ENCODE peak calls at places on chromosomes 11 and 22, in six cellular contexts. One of them, this sample, is unnamed.

GRCh38 chr22:32796865-32797573 is 4.5 kb upstream of the TIMP3 start:
- DNase-seq in K562: peak
- DNase-seq in GM12891: peak
- DNase-seq in HepG2: peak
- DNase-seq in GM12878: no peak
- DNase-seq in H1: no peak
- DNase-seq in this sample: peak

GRCh38 chr11:126332221-126332711 is 23.2 kb upstream of the ST3GAL4 start:
- DNase-seq in K562: no peak
- DNase-seq in GM12891: no peak
- DNase-seq in HepG2: no peak
- DNase-seq in GM12878: no peak
- DNase-seq in H1: no peak
- DNase-seq in this sample: no peak

GRCh38 chr11:43515090-43515489 is 156.4 kb downstream of the TTC17 start:
- DNase-seq in K562: peak
- DNase-seq in GM12891: no peak
- DNase-seq in HepG2: peak
- DNase-seq in GM12878: no peak
- DNase-seq in H1: no peak
- DNase-seq in this sample: no peak

GRCh38 chr11:71568707-71569349 is 3.5 kb downstream of the KRTAP5-10 start:
- DNase-seq in K562: no peak
- DNase-seq in GM12891: no peak
- DNase-seq in HepG2: no peak
- DNase-seq in GM12878: no peak
- DNase-seq in H1: no peak
- DNase-seq in this sample: no peak

GRCh38 chr22:42344391-42344861 is 74.0 kb upstream of the TCF20 start:
- DNase-seq in K562: no peak
- DNase-seq in GM12891: no peak
- DNase-seq in HepG2: no peak
- DNase-seq in GM12878: no peak
- DNase-seq in H1: no peak
- DNase-seq in this sample: no peak

GRCh38 chr11:12249590-12250260 is 127.6 kb upstream of the PARVA start:
- DNase-seq in K562: no peak
- DNase-seq in GM12891: no peak
- DNase-seq in HepG2: no peak
- DNase-seq in GM12878: no peak
- DNase-seq in H1: no peak
- DNase-seq in this sample: no peak

GRCh38 chr22:31857247-31857646 is 87.1 kb upstream of the YWHAH start:
- DNase-seq in K562: peak
- DNase-seq in GM12891: no peak
- DNase-seq in HepG2: no peak
- DNase-seq in GM12878: no peak
- DNase-seq in H1: peak
- DNase-seq in this sample: no peak

GRCh38 chr11:123202155-123202714 is 7.2 kb upstream of the CLMP start:
- DNase-seq in K562: no peak
- DNase-seq in GM12891: no peak
- DNase-seq in HepG2: no peak
- DNase-seq in GM12878: no peak
- DNase-seq in H1: no peak
- DNase-seq in this sample: no peak

GRCh38 chr11:56910785-56911184 is 77.9 kb upstream of the OR5AK2 start:
- DNase-seq in K562: no peak
- DNase-seq in GM12891: no peak
- DNase-seq in HepG2: no peak
- DNase-seq in GM12878: no peak
- DNase-seq in H1: no peak
- DNase-seq in this sample: no peak

GRCh38 chr11:85634747-85635146 is 6.4 kb downstream of the TMEM126B start:
- DNase-seq in K562: no peak
- DNase-seq in GM12891: no peak
- DNase-seq in HepG2: peak
- DNase-seq in GM12878: no peak
- DNase-seq in H1: no peak
- DNase-seq in this sample: no peak

GRCh38 chr11:109972181-109972715 is 120.9 kb upstream of the ZC3H12C start:
- DNase-seq in K562: no peak
- DNase-seq in GM12891: no peak
- DNase-seq in HepG2: no peak
- DNase-seq in GM12878: peak
- DNase-seq in H1: no peak
- DNase-seq in this sample: no peak

GRCh38 chr11:13462311-13462927 is 603 bp downstream of the BTBD10 start:
- DNase-seq in K562: peak
- DNase-seq in GM12891: no peak
- DNase-seq in HepG2: peak
- DNase-seq in GM12878: no peak
- DNase-seq in H1: no peak
- DNase-seq in this sample: no peak

GRCh38 chr11:36376888-36377758 is 81.0 kb downstream of the PRR5L start:
- DNase-seq in K562: no peak
- DNase-seq in GM12891: no peak
- DNase-seq in HepG2: no peak
- DNase-seq in GM12878: no peak
- DNase-seq in H1: peak
- DNase-seq in this sample: peak

GRCh38 chr22:49601614-49602321 is 225.9 kb downstream of the BRD1 start:
- DNase-seq in K562: no peak
- DNase-seq in GM12891: no peak
- DNase-seq in HepG2: no peak
- DNase-seq in GM12878: no peak
- DNase-seq in H1: no peak
- DNase-seq in this sample: no peak

GRCh38 chr11:83159901-83160865 is 3.3 kb downstream of the PCF11 start:
- DNase-seq in K562: no peak
- DNase-seq in GM12891: no peak
- DNase-seq in HepG2: no peak
- DNase-seq in GM12878: no peak
- DNase-seq in H1: no peak
- DNase-seq in this sample: no peak

GRCh38 chr11:34013893-34014571 is 37.5 kb upstream of the CAPRIN1 start:
- DNase-seq in K562: no peak
- DNase-seq in GM12891: no peak
- DNase-seq in HepG2: no peak
- DNase-seq in GM12878: no peak
- DNase-seq in H1: no peak
- DNase-seq in this sample: no peak

GRCh38 chr11:77140231-77140959 is 12.3 kb downstream of the MYO7A start:
- DNase-seq in K562: no peak
- DNase-seq in GM12891: no peak
- DNase-seq in HepG2: no peak
- DNase-seq in GM12878: no peak
- DNase-seq in H1: peak
- DNase-seq in this sample: no peak

GRCh38 chr11:104819603-104820002 is 78.7 kb downstream of the CASP12 start:
- DNase-seq in K562: no peak
- DNase-seq in GM12891: no peak
- DNase-seq in HepG2: no peak
- DNase-seq in GM12878: no peak
- DNase-seq in H1: no peak
- DNase-seq in this sample: no peak

GRCh38 chr11:45148276-45148675 is 1.8 kb downstream of the PRDM11 start:
- DNase-seq in K562: no peak
- DNase-seq in GM12891: no peak
- DNase-seq in HepG2: no peak
- DNase-seq in GM12878: no peak
- DNase-seq in H1: no peak
- DNase-seq in this sample: no peak

GRCh38 chr22:21962655-21962949 is 10.0 kb upstream of the PPM1F start:
- DNase-seq in K562: no peak
- DNase-seq in GM12891: no peak
- DNase-seq in HepG2: no peak
- DNase-seq in GM12878: no peak
- DNase-seq in H1: no peak
- DNase-seq in this sample: no peak

GRCh38 chr22:21961127-21961867 is 8.6 kb upstream of the PPM1F start:
- DNase-seq in K562: no peak
- DNase-seq in GM12891: no peak
- DNase-seq in HepG2: no peak
- DNase-seq in GM12878: no peak
- DNase-seq in H1: no peak
- DNase-seq in this sample: no peak

GRCh38 chr22:21963286-21963685 is 10.6 kb upstream of the PPM1F start:
- DNase-seq in K562: no peak
- DNase-seq in GM12891: no peak
- DNase-seq in HepG2: no peak
- DNase-seq in GM12878: no peak
- DNase-seq in H1: no peak
- DNase-seq in this sample: no peak

GRCh38 chr22:21960200-21961126 is 7.8 kb upstream of the PPM1F start:
- DNase-seq in K562: no peak
- DNase-seq in GM12891: no peak
- DNase-seq in HepG2: no peak
- DNase-seq in GM12878: no peak
- DNase-seq in H1: no peak
- DNase-seq in this sample: no peak

DNA sequence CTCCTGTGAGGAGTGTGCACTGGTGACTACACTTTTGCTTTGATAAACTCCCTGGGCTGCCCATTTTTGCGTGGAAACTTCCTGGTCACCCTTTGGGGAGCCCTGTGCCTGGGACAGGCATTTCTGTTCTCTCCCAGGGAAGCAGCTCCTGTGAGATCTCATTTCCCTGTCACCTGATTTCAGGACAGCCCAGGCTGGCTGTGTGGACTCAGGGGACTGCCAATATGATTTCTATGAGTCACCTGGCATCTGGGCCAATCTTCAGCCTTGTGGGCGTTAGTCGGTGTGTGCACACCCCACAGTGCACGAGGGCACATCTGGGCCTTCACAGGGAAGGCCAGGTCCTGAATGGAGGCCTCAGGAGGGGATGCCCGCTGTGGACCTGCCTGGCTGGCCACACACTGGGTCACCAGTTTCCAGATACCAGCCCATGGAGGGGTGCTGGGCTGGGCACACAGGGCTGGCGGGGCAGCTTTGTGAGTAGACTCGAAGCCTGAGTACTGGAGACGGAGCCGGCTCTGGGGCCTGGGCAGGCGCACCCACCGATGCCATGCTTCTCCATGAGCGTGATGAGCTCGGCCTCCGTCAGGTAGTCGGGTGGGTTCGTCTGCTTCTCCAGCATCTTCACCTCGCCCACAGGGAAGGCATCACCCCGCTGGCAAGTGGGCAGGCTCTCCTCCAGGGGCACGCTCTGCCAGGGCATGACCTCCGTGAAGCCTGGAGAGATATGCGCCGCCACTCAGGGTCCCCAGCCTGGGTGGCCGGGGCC is 9.4 kb upstream of the PPM1F start:
- DNase-seq in K562: no peak
- DNase-seq in GM12891: no peak
- DNase-seq in HepG2: no peak
- DNase-seq in GM12878: no peak
- DNase-seq in H1: no peak
- DNase-seq in this sample: no peak
- TF ChIP-seq TAF1 in K562: no peak
- TF ChIP-seq TAF1 in GM12891: no peak
- TF ChIP-seq TAF1 in HepG2: no peak
- TF ChIP-seq TAF1 in GM12878: no peak
- TF ChIP-seq TAF1 in H1: no peak
- TF ChIP-seq TAF1 in this sample: no peak

GRCh38 chr11:118607401-118608267 is at the start of gene PHLDB1:
- DNase-seq in K562: peak
- DNase-seq in GM12891: no peak
- DNase-seq in HepG2: peak
- DNase-seq in GM12878: no peak
- DNase-seq in H1: no peak
- DNase-seq in this sample: no peak

GRCh38 chr11:118606844-118607228 is 579 bp upstream of the PHLDB1 start:
- DNase-seq in K562: no peak
- DNase-seq in GM12891: no peak
- DNase-seq in HepG2: no peak
- DNase-seq in GM12878: no peak
- DNase-seq in H1: no peak
- DNase-seq in this sample: no peak

GRCh38 chr11:118606157-118606843 is 1.1 kb upstream of the PHLDB1 start:
- DNase-seq in K562: no peak
- DNase-seq in GM12891: no peak
- DNase-seq in HepG2: no peak
- DNase-seq in GM12878: no peak
- DNase-seq in H1: no peak
- DNase-seq in this sample: no peak

GRCh38 chr11:118604566-118604965 is 2.8 kb upstream of the PHLDB1 start:
- DNase-seq in K562: peak
- DNase-seq in GM12891: no peak
- DNase-seq in HepG2: no peak
- DNase-seq in GM12878: no peak
- DNase-seq in H1: no peak
- DNase-seq in this sample: no peak

DNA sequence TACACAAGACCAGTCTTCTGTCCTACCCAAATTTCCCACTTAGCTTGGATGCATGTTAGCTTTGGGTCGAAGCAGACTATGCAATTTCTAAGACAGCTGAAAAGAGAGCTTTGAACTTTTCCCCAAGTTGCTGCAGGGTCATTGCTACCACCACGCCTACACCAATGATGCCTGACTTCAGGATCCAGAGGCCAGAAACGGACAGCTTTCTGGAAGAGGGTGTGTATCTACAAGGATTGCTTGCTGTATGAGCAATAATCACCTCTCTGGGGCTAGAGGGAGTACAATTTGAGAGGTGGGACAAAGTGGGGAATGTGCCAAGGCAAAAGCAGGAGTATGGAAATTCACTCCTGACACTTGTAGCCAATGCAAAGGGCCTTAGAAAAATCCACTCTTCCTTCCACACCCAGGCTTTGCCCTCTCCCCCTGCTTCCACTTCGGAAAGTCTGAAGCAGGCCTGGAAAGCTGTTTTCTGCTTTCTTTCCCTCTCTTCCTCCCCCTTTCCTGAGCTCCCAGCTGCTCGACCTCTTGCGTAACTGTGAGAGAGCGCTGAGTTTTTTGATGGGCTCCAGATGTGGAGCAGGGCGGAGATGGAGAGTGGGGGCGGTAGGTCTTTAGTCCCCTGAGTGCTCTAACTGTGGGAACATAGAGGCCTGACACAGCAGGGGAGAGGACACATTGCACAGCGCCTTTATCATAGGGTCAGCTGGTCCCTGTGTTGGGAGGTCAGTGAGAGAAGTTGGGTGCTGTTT is 2.1 kb upstream of the PHLDB1 start:
- DNase-seq in K562: peak
- DNase-seq in GM12891: no peak
- DNase-seq in HepG2: peak
- DNase-seq in GM12878: no peak
- DNase-seq in H1: no peak
- DNase-seq in this sample: no peak
- TF ChIP-seq POLR2A in K562: no peak
- TF ChIP-seq POLR2A in GM12891: no peak
- TF ChIP-seq POLR2A in HepG2: no peak
- TF ChIP-seq POLR2A in GM12878: no peak
- TF ChIP-seq POLR2A in H1: no peak
- TF ChIP-seq POLR2A in this sample: no peak

GRCh38 chr11:356610-357009 is 12.7 kb upstream of the B4GALNT4 start:
- DNase-seq in K562: no peak
- DNase-seq in GM12891: no peak
- DNase-seq in HepG2: no peak
- DNase-seq in GM12878: no peak
- DNase-seq in H1: no peak
- DNase-seq in this sample: no peak
- TF ChIP-seq POLR2AphosphoS5 in K562: no peak
- TF ChIP-seq POLR2AphosphoS5 in GM12891: no peak
- TF ChIP-seq POLR2AphosphoS5 in HepG2: no peak
- TF ChIP-seq POLR2AphosphoS5 in GM12878: no peak
- TF ChIP-seq POLR2AphosphoS5 in H1: no peak
- TF ChIP-seq POLR2AphosphoS5 in this sample: no peak

GRCh38 chr22:27207907-27208306 is 550.5 kb downstream of the MIAT start:
- DNase-seq in K562: no peak
- DNase-seq in GM12891: no peak
- DNase-seq in HepG2: no peak
- DNase-seq in GM12878: no peak
- DNase-seq in H1: no peak
- DNase-seq in this sample: no peak
- TF ChIP-seq TAF1 in K562: no peak
- TF ChIP-seq TAF1 in GM12891: no peak
- TF ChIP-seq TAF1 in HepG2: no peak
- TF ChIP-seq TAF1 in GM12878: no peak
- TF ChIP-seq TAF1 in H1: no peak
- TF ChIP-seq TAF1 in this sample: no peak